ENCODE peak calls at places on chromosomes 6 and 20, in eight cellular contexts. L is A549, W is K562, J is HepG2, K is HCT116, P is H1, O is endothelial cell of umbilical vein, U is GM12878. G is an unnamed sample.

GRCh38 chr20:1426231-1426849 is 33.5 kb upstream of the FKBP1A start:
- DNase-seq in L (no peak), W (no peak), J (no peak), K (no peak), P (no peak), O (no peak), U (no peak), G (no peak)

GRCh38 chr6:102853249-102853955 is 1459.9 kb downstream of the GRIK2 start:
- DNase-seq in L (no peak), W (no peak), J (no peak), K (no peak), P (no peak), O (no peak), U (no peak), G (no peak)

GRCh38 chr6:47376930-47377329 is 67.2 kb upstream of the TNFRSF21 start:
- DNase-seq in L (no peak), W (no peak), J (no peak), K (no peak), P (no peak), O (no peak), U (no peak), G (no peak)

GRCh38 chr6:42322676-42323075 is 105.0 kb upstream of the MRPS10 start:
- DNase-seq in L (no peak), W (peak; percentile 39), J (no peak), K (no peak), P (peak; percentile 13), O (no peak), U (no peak), G (peak; percentile 41)

GRCh38 chr20:3238616-3239025 is 369 bp downstream of the SLC4A11 start:
- DNase-seq in L (peak; percentile 59), W (peak; percentile 60), J (no peak), K (no peak), P (no peak), O (no peak), U (no peak), G (peak; percentile 59)

GRCh38 chr20:53829706-53830521 is 236.3 kb upstream of the ZNF217 start:
- DNase-seq in L (no peak), W (no peak), J (peak; percentile 94), K (no peak), P (no peak), O (peak; percentile 65), U (no peak), G (peak; percentile 77)

GRCh38 chr20:64102647-64103354 is 4.6 kb downstream of the NPBWR2 start:
- DNase-seq in L (no peak), W (peak; percentile 32), J (no peak), K (no peak), P (no peak), O (no peak), U (no peak), G (no peak)

GRCh38 chr6:145067430-145067829 is 667.9 kb downstream of the EPM2A start:
- DNase-seq in L (no peak), W (no peak), J (no peak), K (no peak), P (no peak), O (no peak), U (no peak), G (no peak)

GRCh38 chr6:170087946-170088348 is 202.9 kb downstream of the DLL1 start:
- DNase-seq in L (no peak), W (no peak), J (no peak), K (no peak), P (no peak), O (no peak), U (peak; percentile 23), G (peak; percentile 97)

GRCh38 chr6:83978324-83978734 is 55.2 kb upstream of the MRAP2 start:
- DNase-seq in L (no peak), W (no peak), J (no peak), K (no peak), P (no peak), O (peak; percentile 62), U (no peak), G (no peak)

DNA sequence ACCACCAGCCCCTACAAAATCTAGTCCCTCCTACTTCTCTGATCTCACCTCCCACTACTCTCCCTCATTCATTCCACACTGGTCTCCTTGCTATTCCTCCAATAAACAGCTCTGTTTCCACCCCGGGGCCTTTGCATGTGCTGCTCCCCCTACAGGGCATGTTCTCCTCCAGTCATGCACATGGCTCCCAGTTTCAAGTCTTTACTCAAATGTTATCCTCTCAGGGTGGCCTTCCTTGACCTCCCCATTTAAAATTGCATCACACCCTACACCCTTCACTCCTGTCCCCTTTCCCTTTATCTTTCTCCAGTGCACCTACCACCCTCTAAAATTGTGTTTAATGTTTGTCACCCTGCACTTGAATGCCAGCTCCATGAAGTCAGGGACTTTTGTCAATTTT is 174.5 kb downstream of the MRPL14 start:
- DNase-seq in L (no peak), W (peak; percentile 64), J (peak; percentile 29), K (peak; percentile 21), P (no peak), O (no peak), U (no peak), G (peak; percentile 73)
- TF ChIP-seq CTCF in L (no peak), W (peak; percentile 63), J (peak; percentile 59), K (peak; percentile 10), P (peak; percentile 11), O (no peak), U (peak; percentile 17), G (peak; percentile 56)

DNA sequence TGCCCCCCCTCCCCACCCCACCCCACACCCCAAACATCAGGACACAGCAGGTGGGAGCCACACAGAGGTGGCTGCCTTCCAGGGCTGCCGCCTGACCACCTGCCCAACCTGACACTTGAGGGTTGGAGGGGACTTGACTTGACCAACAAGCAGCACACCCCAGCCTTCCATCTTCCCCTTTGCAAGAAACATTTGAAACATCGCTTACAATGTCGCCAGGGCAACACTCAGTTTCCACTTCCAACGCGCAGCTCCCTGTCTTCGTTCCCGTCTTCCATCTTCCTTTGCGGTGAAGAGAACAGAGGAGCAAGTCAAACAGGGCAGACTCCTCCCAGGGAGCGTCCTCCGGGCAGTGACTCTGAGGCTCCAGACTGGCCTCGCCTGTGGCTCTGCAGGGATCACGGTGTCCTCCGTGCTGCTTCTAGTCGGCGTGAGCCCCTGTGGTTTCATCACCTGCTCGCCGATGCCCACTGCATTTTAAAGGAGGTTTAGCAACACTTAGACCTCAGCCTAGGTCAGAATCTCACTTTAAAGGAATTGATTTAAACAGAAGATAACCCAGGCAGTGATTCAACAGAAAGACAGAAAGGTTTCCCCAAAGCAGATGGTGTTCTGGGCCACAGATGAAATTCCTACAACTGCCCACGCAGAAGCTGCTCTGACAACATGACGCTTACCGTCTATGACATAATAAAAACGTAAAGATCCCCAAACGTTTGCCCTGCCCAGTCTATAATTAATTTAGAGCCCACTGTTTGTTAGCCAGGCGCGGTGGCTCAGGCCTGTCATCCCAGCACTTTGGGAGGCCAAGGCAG is 130.8 kb downstream of the TAF4 start:
- DNase-seq in L (no peak), W (no peak), J (no peak), K (no peak), P (no peak), O (no peak), U (no peak), G (no peak)
- TF ChIP-seq MAX in L (no peak), W (no peak), J (no peak), K (no peak), P (no peak), O (no peak), U (no peak), G (no peak)

GRCh38 chr6:167906899-167907298 is 80.2 kb downstream of the AFDN start:
- DNase-seq in L (no peak), W (no peak), J (no peak), K (no peak), P (no peak), O (peak; percentile 65), U (no peak), G (no peak)
- TF ChIP-seq POLR2A in L (no peak), W (no peak), J (no peak), K (no peak), P (no peak), O (no peak), U (no peak), G (no peak)

GRCh38 chr20:39676857-39677351 is 714.8 kb downstream of the DHX35 start:
- DNase-seq in L (no peak), W (no peak), J (no peak), K (no peak), P (no peak), O (peak; percentile 47), U (no peak), G (peak; percentile 46)
- TF ChIP-seq CTCF in L (peak; percentile 11), W (no peak), J (no peak), K (no peak), P (peak; percentile 39), O (no peak), U (peak; percentile 25), G (peak; percentile 62)

GRCh38 chr20:46022411-46023147 is 6.4 kb upstream of the SLC12A5 start:
- DNase-seq in L (peak; percentile 51), W (peak; percentile 75), J (peak; percentile 52), K (no peak), P (no peak), O (no peak), U (no peak), G (peak; percentile 76)
- TF ChIP-seq MAX in L (no peak), W (no peak), J (peak; percentile 37), K (no peak), P (no peak), O (no peak), U (no peak), G (no peak)

GRCh38 chr6:3844097-3844463 is 5.1 kb upstream of the FAM50B start:
- DNase-seq in L (no peak), W (no peak), J (no peak), K (no peak), P (no peak), O (no peak), U (no peak), G (no peak)

GRCh38 chr6:3843379-3844096 is 5.6 kb upstream of the FAM50B start:
- DNase-seq in L (no peak), W (no peak), J (no peak), K (no peak), P (no peak), O (no peak), U (no peak), G (peak; percentile 57)

GRCh38 chr6:3841066-3841454 is 8.1 kb upstream of the FAM50B start:
- DNase-seq in L (no peak), W (no peak), J (peak; percentile 90), K (no peak), P (no peak), O (no peak), U (no peak), G (peak; percentile 41)

GRCh38 chr6:3838992-3839867 is 9.9 kb upstream of the FAM50B start:
- DNase-seq in L (no peak), W (no peak), J (peak; percentile 95), K (no peak), P (no peak), O (no peak), U (no peak), G (no peak)

DNA sequence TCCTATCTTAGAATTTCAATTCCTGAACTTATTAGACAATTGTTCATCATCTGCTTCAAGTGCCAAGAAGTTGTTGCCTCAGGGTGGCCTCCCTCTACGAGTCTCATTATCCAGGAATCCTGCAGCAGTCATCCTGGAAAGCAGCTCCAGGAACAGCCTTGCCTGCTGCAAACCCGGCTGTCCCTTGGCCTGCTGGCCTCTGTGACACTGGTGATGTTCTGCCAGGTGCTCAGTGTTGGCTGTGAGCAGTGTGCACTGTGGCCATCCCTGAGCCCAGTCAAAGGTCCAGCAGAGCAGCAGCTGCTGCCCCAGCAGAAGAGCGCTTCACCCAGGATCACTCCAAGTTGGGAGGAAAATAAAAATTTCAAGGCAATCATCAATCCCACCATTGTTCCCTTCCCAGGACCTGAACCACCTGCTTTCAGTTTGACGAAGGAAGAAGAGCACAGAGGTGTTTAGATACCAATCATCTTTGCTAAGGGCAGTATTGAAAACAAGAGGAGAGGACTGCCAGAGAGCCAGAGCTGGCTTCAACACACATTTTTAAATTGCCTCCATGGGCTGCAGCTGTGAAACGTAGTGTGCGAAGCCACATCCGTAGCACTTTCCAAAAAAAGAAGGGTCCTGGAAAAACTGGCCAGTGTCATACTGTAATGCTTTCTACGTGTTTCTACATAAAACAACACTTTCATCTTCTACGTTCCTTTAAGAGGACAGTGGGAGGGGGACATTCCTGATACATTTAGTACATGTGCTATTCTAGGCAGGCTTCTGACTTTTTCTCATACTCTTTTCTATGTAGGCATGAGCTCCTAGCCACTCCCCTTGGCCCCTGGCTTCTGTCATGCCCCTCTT is 7.2 kb upstream of the FAM50B start:
- DNase-seq in L (no peak), W (no peak), J (peak; percentile 30), K (no peak), P (no peak), O (no peak), U (no peak), G (no peak)
- TF ChIP-seq POLR2A in L (no peak), W (no peak), J (no peak), K (no peak), P (no peak), O (no peak), U (no peak), G (no peak)